ENCODE peak calls at places on chromosomes 16 and 17, in four cellular contexts. F is kidney epithelial cell, C is AG10803, U is iPS DF 6.9. L is an unnamed sample.

GRCh38 chr17:65745241-65745640 is 183.8 kb upstream of the AXIN2 start:
- DNase-seq in F (no peak), C (no peak), U (no peak), L (no peak)

GRCh38 chr16:63789603-63790002 is 1332.3 kb downstream of the CDH11 start:
- DNase-seq in F (no peak), C (no peak), U (no peak), L (no peak)

GRCh38 chr17:50271173-50271750 is 3.0 kb upstream of the TMEM92 start:
- DNase-seq in F (no peak), C (peak), U (no peak), L (no peak)

GRCh38 chr17:57293077-57293476 is 36.8 kb downstream of the MSI2 start:
- DNase-seq in F (peak), C (no peak), U (no peak), L (peak)

GRCh38 chr17:9410285-9410684 is 165.3 kb downstream of the STX8 start:
- DNase-seq in F (no peak), C (no peak), U (no peak), L (no peak)

GRCh38 chr16:27337024-27337423 is 23.2 kb downstream of the IL4R start:
- DNase-seq in F (no peak), C (no peak), U (no peak), L (no peak)

GRCh38 chr16:48381201-48381600 is 4.0 kb downstream of the SIAH1 start:
- DNase-seq in F (no peak), C (peak), U (no peak), L (peak)

GRCh38 chr16:13480801-13481200 is 439.2 kb upstream of the ERCC4 start:
- DNase-seq in F (no peak), C (no peak), U (no peak), L (no peak)

GRCh38 chr17:63993368-63993990 is 4.7 kb upstream of the PRR29 start:
- DNase-seq in F (no peak), C (no peak), U (no peak), L (no peak)

GRCh38 chr16:84548971-84549844 is 44.7 kb upstream of the MEAK7 start:
- DNase-seq in F (no peak), C (no peak), U (no peak), L (no peak)

GRCh38 chr17:48601528-48602430 is 3.0 kb downstream of the HOXB6 start:
- DNase-seq in F (no peak), C (no peak), U (no peak), L (no peak)

GRCh38 chr17:48598727-48599126 is 5.1 kb upstream of the HOXB5 start:
- DNase-seq in F (no peak), C (no peak), U (no peak), L (no peak)

GRCh38 chr17:48599373-48599772 is 5.4 kb downstream of the HOXB6 start:
- DNase-seq in F (no peak), C (no peak), U (no peak), L (no peak)

GRCh38 chr17:48601184-48601527 is 3.6 kb downstream of the HOXB6 start:
- DNase-seq in F (no peak), C (no peak), U (no peak), L (no peak)

GRCh38 chr17:48600244-48601098 is 4.3 kb downstream of the HOXB6 start:
- DNase-seq in F (no peak), C (no peak), U (no peak), L (no peak)
- H3K4me3 ChIP-seq in F (peak), C (peak), U (no peak), L (no peak)

GRCh38 chr16:67243481-67243880 is 3.8 kb downstream of the FHOD1 start:
- DNase-seq in F (no peak), C (no peak), U (no peak), L (no peak)

GRCh38 chr16:67246081-67246944 is 968 bp downstream of the FHOD1 start:
- DNase-seq in F (no peak), C (peak), U (peak), L (no peak)

GRCh38 chr16:67244387-67245188 is 2.7 kb downstream of the FHOD1 start:
- DNase-seq in F (no peak), C (peak), U (no peak), L (no peak)

GRCh38 chr16:67245674-67246080 is 1.6 kb downstream of the FHOD1 start:
- DNase-seq in F (no peak), C (no peak), U (no peak), L (no peak)

GRCh38 chr16:67245189-67245585 is 2.1 kb downstream of the FHOD1 start:
- DNase-seq in F (no peak), C (no peak), U (no peak), L (no peak)
- H3K4me3 ChIP-seq in F (no peak), C (peak), U (no peak), L (no peak)

DNA sequence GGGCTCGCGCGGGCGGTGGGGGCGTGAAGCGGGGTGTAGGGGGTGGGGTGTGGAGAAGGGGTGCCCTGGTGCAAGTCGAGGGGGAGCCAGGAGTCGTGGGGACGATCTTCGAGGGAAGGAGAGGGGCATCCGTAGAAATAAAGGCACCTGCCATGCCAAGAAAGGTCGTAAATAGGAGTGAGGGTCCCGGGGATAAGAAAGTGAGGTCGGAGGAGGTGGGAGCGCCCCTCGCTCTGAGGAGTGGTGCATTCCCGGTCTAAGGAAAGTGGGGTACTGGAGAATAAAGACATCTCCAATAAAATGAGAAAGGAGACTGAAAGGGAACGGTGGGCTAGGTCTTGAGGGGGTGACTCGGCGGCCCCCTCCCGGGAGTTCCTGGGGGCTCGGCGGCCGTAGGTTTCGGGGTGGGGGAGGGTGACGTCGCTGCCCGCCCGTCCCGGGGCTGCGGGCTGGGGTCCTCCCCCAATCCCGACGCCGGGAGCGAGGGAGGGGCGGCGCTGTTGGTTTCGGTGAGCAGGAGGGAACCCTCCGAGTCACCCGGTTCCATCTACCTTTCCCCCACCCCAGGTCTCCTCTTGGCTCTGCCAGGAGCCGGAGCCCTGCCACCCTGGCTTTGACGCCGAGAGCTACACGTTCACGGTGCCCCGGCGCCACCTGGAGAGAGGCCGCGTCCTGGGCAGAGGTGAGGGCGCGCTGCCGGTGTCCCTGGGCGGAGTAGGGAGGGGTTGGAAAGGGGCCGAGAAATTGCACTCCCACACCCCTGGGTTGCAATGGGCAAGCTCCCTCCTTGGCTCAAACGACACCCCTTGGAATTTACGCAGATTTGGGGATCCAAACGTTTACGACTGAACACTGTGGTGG is 868 bp downstream of the CDH1 start:
- DNase-seq in F (no peak), C (no peak), U (no peak), L (no peak)
- H3K4me3 ChIP-seq in F (peak), C (no peak), U (peak), L (peak)

DNA sequence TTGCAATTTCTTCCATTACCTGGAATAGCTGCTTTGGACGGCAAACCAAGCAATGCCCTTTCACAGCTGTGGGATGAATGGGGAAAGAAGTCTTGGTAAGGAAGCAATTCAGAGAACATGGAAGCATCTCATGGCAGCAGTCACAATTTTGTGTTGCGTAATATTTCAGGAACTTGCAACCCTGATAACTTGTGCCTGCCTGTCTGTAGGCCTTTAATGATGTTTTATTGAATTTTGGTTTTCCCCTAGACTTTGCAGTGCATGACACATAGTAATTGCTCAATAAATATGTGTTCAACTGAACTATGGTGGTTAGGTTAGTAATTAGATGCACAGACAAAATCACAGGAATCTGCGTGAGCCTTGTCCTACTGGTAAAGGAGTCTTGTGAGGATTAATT is 439.5 kb downstream of the WWOX start:
- DNase-seq in F (no peak), C (no peak), U (no peak), L (no peak)
- H3K4me3 ChIP-seq in F (no peak), C (no peak), U (no peak), L (no peak)

DNA sequence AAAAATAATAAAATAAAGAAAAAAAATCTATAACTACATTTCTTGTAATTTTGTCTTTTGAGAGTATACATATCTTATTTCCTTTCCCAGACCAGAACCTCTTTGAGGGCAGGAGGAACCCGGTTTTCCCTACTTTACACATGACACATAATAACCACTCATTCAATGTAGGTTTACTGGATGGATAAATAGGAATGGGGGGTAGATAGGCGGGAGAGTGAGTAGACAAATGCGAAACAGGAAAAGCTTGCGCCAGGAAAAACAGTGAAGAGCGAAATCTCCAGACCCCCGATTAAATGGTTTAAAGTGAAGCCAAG is 515 bp upstream of the GOSR2 start:
- DNase-seq in F (no peak), C (no peak), U (no peak), L (no peak)
- H3K4me3 ChIP-seq in F (peak), C (peak), U (peak), L (peak)

GRCh38 chr17:59840908-59841666 is 51.7 kb downstream of the TUBD1 start:
- DNase-seq in F (no peak), C (peak), U (no peak), L (no peak)
- H3K4me3 ChIP-seq in F (peak), C (peak), U (peak), L (peak)

L was measured in retinal pigment epithelial cell.